ENCODE peak calls at places on chromosomes 13 and 19, in six cellular contexts. T, A, X, E, M and P are unnamed samples. For H3K4me1, the result is how much of the 10 kb centered on the place peaks cover.

GRCh38 chr19:55028757-55029156 is 9.3 kb downstream of the GP6 start:
- DNase-seq in A (no peak), X (no peak), T (no peak), M (no peak), E (no peak), P (no peak)

GRCh38 chr13:109288151-109288709 is 498.2 kb downstream of the IRS2 start:
- DNase-seq in M (no peak), E (no peak), T (no peak), X (no peak), A (peak), P (no peak)

GRCh38 chr13:46639033-46639981 is 86.3 kb downstream of the LRCH1 start:
- DNase-seq in A (no peak), T (no peak), X (no peak), E (no peak), M (no peak), P (no peak)

GRCh38 chr13:40410315-40410714 is 256.1 kb downstream of the FOXO1 start:
- DNase-seq in E (no peak), A (no peak), M (no peak), T (no peak), X (no peak), P (no peak)

GRCh38 chr13:64061649-64062048 is 2646.0 kb upstream of the PCDH20 start:
- DNase-seq in E (no peak), X (no peak), A (no peak), M (no peak), T (no peak), P (no peak)

GRCh38 chr13:114038211-114038613 is 64.3 kb upstream of the C13orf46 start:
- DNase-seq in X (no peak), T (no peak), A (no peak), M (no peak), E (no peak), P (no peak)

GRCh38 chr13:77300176-77301141 is 26.4 kb downstream of the MYCBP2 start:
- DNase-seq in E (no peak), X (no peak), M (peak), A (peak), T (no peak), P (no peak)

GRCh38 chr19:32692727-32693061 is 1.1 kb downstream of the NUDT19 start:
- DNase-seq in T (no peak), A (no peak), X (no peak), M (no peak), E (no peak), P (no peak)

GRCh38 chr13:75904012-75904411 is 267.9 kb downstream of the LMO7 start:
- DNase-seq in X (no peak), M (no peak), T (no peak), A (no peak), E (no peak), P (no peak)

GRCh38 chr13:32587774-32588165 is 1.5 kb downstream of the PDS5B start:
- DNase-seq in A (peak), T (no peak), E (no peak), X (no peak), M (no peak), P (no peak)

GRCh38 chr13:24038846-24039330 is 121.6 kb upstream of the SPATA13 start:
- DNase-seq in X (peak), T (no peak), A (peak), M (no peak), E (peak), P (no peak)

GRCh38 chr19:5154799-5155426 is 185.7 kb downstream of the PTPRS start:
- DNase-seq in T (no peak), M (no peak), A (no peak), X (no peak), E (no peak), P (no peak)

GRCh38 chr19:5155586-5156210 is 184.9 kb downstream of the PTPRS start:
- DNase-seq in T (no peak), E (no peak), X (no peak), A (no peak), M (no peak), P (no peak)

GRCh38 chr19:5152767-5153532 is 184.0 kb downstream of the KDM4B start:
- DNase-seq in A (no peak), E (no peak), T (no peak), X (no peak), M (no peak), P (no peak)

GRCh38 chr19:5153601-5154128 is 184.8 kb downstream of the KDM4B start:
- DNase-seq in T (no peak), M (no peak), A (no peak), X (no peak), E (no peak), P (no peak)

DNA sequence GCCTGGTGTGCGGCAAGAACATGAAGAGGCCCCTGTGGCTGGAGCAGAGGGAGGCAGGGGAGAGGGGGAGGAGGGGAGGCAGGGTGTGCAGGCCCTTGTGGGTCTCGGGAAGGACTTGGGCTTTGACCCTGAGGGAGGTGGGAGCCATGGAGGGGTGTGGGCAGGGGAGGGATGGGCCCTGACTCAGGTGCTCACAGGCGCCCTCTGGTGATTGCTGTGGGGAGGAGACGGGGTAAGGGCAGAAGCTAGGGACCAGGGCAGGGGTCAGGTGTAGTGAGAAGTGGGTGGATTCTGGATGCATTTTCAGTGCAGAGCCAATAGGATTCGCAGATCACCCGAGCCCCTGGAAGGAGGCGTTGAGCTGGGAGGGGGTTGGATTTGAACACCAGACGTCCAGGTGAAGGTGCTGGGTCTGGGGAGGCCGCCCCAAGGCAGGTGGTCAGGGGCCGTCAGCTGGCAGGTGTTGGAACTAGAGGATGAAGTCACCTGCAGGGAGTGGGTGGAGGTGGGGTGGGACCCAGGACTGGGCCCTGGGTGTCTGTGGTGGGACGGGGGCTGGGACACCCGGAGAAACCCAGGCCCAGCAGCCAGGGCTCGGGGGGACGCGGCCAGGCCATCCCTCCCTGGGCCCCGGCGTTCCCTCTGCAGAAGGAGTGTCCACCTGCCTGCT is 185.4 kb downstream of the KDM4B start:
- DNase-seq in A (no peak), T (peak), M (peak), X (no peak), E (peak), P (peak)
- TF ChIP-seq CTCF in A (peak), T (peak), M (peak), X (peak), E (peak), P (peak)

DNA sequence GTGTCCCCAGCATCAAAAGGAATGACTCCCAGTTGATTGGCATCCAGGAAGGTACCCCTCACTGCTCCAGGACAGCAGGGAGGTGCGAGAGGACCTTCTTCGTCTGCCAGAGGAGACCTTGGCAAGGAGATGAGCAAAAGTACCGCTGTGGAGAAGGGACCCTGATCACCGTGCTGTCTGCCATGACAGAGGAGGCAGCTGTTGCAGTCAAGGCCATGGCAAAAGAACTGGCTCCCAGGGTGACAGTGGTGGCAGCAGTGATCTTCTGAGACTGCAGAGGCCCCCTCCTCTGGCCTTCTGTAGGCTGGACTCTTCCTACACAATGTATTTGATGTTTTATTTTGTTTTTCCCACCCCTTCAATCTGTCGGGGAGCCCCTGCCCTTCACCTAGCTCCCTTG is 32.0 kb downstream of the NKPD1 start:
- DNase-seq in T (no peak), E (no peak), X (no peak), A (no peak), M (no peak), P (no peak)
- H3K4me1 ChIP-seq in T (under half), E (under half), X (under half), A (under half), M (under half), P (under half)

DNA sequence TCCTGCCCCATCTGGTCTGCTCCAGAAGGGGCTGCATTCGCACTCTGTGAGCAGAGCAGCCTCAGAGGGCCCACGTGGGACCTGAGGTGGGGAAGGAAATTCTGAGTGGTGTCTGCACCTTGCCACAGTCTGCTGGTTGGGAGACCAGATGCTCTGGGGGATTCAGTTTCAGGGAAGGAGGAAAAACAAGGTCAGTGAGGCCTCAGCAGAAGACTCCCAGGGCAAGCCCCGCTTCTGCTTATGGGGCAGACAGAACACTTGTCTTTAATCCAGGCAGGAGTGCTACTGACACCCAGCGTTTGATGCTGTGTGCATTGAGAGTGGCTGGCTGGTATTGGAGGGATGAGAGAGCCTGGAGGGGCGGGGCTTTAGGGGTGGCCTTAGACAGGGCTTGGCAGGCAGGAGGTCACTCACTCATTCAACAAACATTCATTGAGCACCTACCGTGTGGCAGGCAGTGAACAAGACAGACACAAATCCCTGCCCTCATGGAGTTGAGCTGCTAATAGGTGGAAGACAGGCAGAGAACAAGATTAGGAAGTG is 4.9 kb upstream of the CLEC17A start:
- DNase-seq in T (no peak), X (no peak), A (no peak), E (no peak), M (peak), P (no peak)
- TF ChIP-seq CTCF in T (no peak), X (no peak), A (no peak), E (no peak), M (peak), P (no peak)

GRCh38 chr13:21048901-21049655 is 12.3 kb downstream of the LATS2 start:
- DNase-seq in X (no peak), T (no peak), A (no peak), E (no peak), M (peak), P (no peak)

GRCh38 chr13:21047087-21047486 is 14.3 kb downstream of the LATS2 start:
- DNase-seq in E (no peak), A (no peak), X (no peak), T (no peak), M (no peak), P (no peak)

GRCh38 chr13:21046203-21046602 is 15.2 kb downstream of the LATS2 start:
- DNase-seq in M (no peak), X (no peak), A (no peak), T (no peak), E (no peak), P (no peak)

GRCh38 chr13:21045101-21045500 is 16.3 kb downstream of the LATS2 start:
- DNase-seq in E (no peak), X (no peak), T (no peak), A (no peak), M (no peak), P (no peak)

DNA sequence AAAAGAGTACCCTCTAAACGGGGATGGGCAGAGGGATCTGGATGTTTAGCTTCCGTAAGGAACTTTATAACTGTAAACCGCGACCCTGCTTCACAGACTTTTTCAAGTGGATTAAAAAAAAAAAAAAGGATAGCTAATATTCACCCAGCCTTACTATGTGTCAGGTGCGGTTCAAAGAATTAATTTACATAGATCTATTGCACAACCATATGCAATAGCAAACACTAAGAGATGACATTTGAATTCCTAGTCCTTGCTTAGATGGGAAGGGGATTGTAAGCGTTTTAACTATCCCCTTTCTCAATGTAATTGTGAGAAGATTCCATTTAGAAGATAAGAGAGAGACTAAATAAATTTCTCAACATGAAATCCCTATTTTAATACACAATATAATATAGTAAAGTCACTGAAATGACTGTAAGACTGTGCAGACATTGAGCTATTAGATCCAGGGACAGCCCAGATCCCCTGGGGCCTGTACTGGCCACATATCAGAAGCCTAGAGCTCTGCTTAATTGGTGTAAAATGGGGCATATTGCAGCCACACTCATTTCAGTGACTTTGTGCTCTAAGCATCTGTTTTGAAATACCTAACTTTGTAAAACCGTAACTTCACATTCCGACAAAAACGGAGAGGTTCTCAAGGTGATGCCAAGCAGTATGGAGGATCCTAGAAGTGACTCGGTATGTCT is 13.6 kb downstream of the LATS2 start:
- DNase-seq in M (no peak), E (no peak), A (no peak), X (no peak), T (no peak), P (no peak)
- H3K4me1 ChIP-seq in M (under half), E (under half), A (under half), X (under half), T (under half), P (under half)

GRCh38 chr19:16773259-16773658 is 53.6 kb downstream of the NWD1 start:
- DNase-seq in E (no peak), M (no peak), T (no peak), X (no peak), A (no peak), P (no peak)
- TF ChIP-seq CTCF in E (no peak), M (no peak), T (no peak), X (no peak), A (no peak), P (no peak)